ENCODE peak calls at places on chromosomes 5 and 9, in five cellular contexts. Q is H1, R is H9, J is neuronal stem cell, S is mesenchymal stem cell. K is an unnamed sample.

GRCh38 chr5:10635257-10635860 is 71.5 kb downstream of the ANKRD33B start:
- DNase-seq in S (peak), J (no peak), R (no peak), Q (no peak), K (peak)

GRCh38 chr9:131366745-131367401 is 27.0 kb upstream of the PRRC2B start:
- DNase-seq in R (peak), S (no peak), Q (no peak), J (peak), K (peak)

GRCh38 chr9:37167456-37167855 is 47.1 kb downstream of the ZCCHC7 start:
- DNase-seq in J (no peak), Q (no peak), R (no peak), S (peak), K (no peak)

GRCh38 chr5:178781936-178782335 is 51.5 kb upstream of the ZNF354A start:
- DNase-seq in S (no peak), R (no peak), Q (no peak), J (no peak), K (no peak)

GRCh38 chr5:179270581-179271300 is 74.5 kb downstream of the ADAMTS2 start:
- DNase-seq in Q (no peak), S (no peak), R (peak), J (no peak), K (no peak)

GRCh38 chr9:120750421-120750820 is 36.2 kb upstream of the MEGF9 start:
- DNase-seq in R (no peak), S (no peak), J (no peak), Q (no peak), K (peak)

GRCh38 chr5:71925608-71926091 is 181.6 kb upstream of the MAP1B start:
- DNase-seq in S (peak), J (no peak), Q (no peak), R (no peak), K (no peak)

GRCh38 chr5:10498350-10498749 is 56.7 kb downstream of the ROPN1L start:
- DNase-seq in S (no peak), J (no peak), Q (no peak), R (peak), K (no peak)

GRCh38 chr5:43348207-43348606 is 35.0 kb upstream of the HMGCS1 start:
- DNase-seq in J (no peak), Q (no peak), S (no peak), R (no peak), K (no peak)

GRCh38 chr5:142017832-142018427 is 5.1 kb upstream of the GNPDA1 start:
- DNase-seq in J (no peak), Q (no peak), S (peak), R (no peak), K (no peak)

GRCh38 chr9:77094150-77094549 is 74.7 kb downstream of the FOXB2 start:
- DNase-seq in J (no peak), R (no peak), Q (no peak), S (no peak), K (no peak)

GRCh38 chr5:143527808-143528207 is 124.3 kb upstream of the NR3C1 start:
- DNase-seq in R (no peak), Q (no peak), S (peak), J (no peak), K (no peak)

GRCh38 chr9:22124263-22125011 is 115.3 kb upstream of the CDKN2B start:
- DNase-seq in R (no peak), S (peak), Q (no peak), J (no peak), K (no peak)

GRCh38 chr5:59547731-59548130 is 345.8 kb downstream of the PDE4D start:
- DNase-seq in R (no peak), S (no peak), Q (no peak), J (no peak), K (no peak)

DNA sequence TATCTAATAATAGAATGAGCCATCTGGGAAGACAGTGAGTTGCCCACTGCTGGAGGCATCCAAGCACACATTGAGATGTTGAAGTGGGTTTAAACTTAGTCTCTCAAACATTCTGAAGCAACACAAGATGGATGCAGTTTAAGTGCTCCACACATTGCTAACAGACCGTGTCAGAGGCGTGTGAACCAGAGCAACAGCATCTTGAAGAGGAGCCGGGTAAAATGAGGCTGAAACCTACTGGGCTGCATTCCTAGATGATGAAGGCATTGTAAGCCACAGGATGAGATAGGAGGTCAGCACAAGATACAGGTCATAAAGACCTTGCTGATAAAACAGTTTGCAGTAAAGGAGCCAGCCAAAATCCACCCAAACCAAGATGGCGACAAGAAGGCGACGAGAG is 73.5 kb upstream of the TMEM215 start:
- DNase-seq in S (no peak), J (no peak), Q (no peak), R (no peak), K (peak)
- H2BK12ac ChIP-seq in S (no peak), J (no peak), Q (no peak), R (no peak), K (no peak)

DNA sequence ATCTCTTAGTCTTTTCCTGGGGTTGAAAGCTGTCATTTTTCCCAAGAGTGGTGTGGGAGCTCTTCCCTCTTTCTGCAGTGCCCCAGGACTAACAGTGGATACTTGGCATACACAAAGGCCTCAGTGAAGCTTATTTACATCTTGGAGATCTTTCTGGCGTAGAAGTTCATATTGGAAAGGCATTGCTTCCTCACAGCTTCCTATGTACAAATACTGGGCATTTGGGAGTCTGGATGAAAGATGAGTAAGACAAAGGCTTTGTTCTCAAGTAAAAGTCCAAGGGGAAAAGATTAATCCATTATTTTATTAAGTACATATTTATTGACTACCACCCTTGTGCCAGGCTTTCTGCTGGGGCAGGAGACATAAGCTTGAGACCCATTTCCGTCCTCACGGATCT is 22.0 kb downstream of the MAP3K1 start:
- DNase-seq in J (no peak), Q (no peak), S (peak), R (no peak), K (no peak)
- H4K8ac ChIP-seq in J (no peak), Q (no peak), S (no peak), R (no peak), K (no peak)

DNA sequence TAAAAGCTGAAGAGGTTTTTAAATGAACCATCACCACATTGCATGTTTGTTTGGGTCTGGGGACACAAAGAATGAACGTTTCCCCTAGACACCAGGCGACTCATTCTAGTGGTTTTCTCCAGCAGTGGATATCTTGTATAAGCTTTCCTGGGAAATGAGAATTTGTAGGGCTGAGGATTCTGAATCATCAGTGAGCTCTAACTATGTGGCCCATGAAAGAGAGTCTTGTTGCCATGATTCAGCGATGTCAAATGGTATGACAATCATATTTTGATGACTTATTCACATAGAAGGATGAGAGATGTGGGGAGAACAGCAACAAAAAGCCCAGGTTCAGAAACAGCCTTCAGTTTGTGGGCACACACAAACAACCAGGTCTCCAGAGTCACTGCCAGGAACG is 13.1 kb downstream of the ZNF474 start:
- DNase-seq in Q (no peak), R (no peak), J (no peak), S (peak), K (no peak)
- H4K91ac ChIP-seq in Q (no peak), R (no peak), J (no peak), S (peak), K (no peak)

GRCh38 chr9:87675906-87676515 is 49.9 kb upstream of the CTSL start:
- DNase-seq in R (peak), J (no peak), Q (no peak), S (no peak), K (no peak)
- H2BK12ac ChIP-seq in R (no peak), J (no peak), Q (no peak), S (no peak), K (no peak)

GRCh38 chr5:78475370-78475769 is 115.0 kb downstream of the SCAMP1 start:
- DNase-seq in J (no peak), R (no peak), S (no peak), Q (no peak), K (no peak)
- H4K8ac ChIP-seq in J (no peak), R (no peak), S (no peak), Q (no peak), K (no peak)

DNA sequence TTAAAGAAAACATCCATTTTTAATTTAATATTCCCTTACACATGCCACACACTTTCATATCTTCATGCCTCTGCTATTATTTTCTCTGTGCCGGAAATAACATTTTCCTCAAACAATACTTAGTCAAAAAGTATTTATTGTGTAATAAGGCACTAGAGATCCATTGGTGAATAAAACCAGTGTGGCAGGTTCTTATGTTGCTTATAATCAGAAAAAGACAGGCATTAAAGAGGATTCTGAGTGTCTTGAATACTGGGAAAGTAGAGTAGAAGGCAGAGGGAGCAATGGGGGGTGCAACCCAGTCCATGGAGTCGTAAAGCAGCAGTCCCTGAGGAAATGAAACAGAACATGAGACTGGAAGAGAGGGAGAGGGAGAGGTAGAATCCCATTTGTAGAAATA is 37.7 kb upstream of the GRAMD2B start:
- DNase-seq in J (no peak), S (no peak), Q (no peak), R (no peak), K (no peak)
- H4K91ac ChIP-seq in J (no peak), S (no peak), Q (no peak), R (no peak), K (no peak)

DNA sequence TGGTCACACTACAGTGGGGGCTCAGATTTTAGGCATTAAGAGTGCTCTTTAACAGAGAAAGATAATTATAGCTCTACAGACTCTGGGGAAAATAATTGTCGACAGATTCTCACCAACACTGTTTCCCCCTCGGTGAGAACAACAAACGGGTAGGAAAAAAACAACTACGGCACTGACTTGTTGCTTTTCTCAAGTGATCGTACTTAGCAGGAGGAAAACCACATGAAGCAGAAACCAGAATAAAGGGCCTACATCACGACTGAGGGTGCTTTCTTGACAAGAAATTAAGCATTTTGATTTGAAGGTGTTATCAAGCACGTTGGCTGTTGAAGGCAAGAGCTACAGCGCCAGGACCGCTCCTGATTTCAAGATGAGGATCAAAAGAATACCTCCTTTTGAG is 27.2 kb upstream of the CER1 start:
- DNase-seq in S (no peak), Q (no peak), R (no peak), J (no peak), K (no peak)
- H2BK12ac ChIP-seq in S (no peak), Q (no peak), R (no peak), J (no peak), K (no peak)

GRCh38 chr9:33524431-33524947 is 438 bp downstream of the ANKRD18B start:
- DNase-seq in Q (no peak), R (peak), S (peak), J (no peak), K (no peak)
- H4K8ac ChIP-seq in Q (no peak), R (no peak), S (no peak), J (no peak), K (no peak)

DNA sequence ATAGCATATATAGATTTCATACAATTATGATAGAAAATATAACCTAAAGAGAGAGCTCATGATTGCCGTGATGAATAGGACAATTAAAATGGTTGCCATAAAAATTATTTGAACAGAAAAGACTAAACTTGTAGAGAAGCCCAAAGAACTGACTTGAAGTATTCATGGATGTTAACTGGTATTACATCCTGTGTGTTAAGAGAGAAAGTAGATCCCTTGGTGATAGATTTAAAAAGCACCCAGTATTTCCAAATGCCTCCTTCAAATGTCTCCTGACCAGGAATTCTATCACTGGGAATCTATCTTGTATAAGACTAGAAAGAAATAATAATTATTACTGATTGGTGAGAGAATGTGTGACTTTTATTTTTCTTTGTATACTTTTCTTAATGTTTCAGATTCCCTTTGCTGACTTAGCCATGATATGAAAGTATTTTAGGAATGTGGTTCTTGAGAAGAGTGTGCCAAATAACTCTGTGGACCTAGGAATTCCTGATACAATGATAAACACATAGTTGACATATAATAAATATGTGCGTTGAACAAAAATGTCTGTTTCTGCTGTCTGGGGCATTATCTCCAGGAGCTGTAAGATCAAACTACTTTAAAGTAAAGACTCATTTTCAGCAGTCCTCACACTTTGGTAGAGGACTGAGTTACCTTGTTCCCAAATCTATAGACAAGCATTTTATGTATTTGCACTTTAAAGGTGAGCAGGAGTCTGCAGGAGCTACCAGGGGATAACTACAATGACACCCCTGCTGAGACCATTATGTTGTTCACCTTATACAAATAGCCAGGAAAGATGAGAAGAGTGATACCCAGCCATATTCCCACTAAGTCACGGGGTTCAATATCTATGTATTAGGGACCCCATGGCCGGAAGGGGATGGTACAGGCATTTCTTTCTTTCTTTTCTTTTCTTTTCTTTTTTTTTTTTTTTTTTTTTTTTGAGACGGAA is 211.1 kb upstream of the TLE4 start:
- DNase-seq in S (peak), R (peak), J (no peak), Q (peak), K (peak)
- H4K91ac ChIP-seq in S (no peak), R (no peak), J (no peak), Q (no peak), K (no peak)

DNA sequence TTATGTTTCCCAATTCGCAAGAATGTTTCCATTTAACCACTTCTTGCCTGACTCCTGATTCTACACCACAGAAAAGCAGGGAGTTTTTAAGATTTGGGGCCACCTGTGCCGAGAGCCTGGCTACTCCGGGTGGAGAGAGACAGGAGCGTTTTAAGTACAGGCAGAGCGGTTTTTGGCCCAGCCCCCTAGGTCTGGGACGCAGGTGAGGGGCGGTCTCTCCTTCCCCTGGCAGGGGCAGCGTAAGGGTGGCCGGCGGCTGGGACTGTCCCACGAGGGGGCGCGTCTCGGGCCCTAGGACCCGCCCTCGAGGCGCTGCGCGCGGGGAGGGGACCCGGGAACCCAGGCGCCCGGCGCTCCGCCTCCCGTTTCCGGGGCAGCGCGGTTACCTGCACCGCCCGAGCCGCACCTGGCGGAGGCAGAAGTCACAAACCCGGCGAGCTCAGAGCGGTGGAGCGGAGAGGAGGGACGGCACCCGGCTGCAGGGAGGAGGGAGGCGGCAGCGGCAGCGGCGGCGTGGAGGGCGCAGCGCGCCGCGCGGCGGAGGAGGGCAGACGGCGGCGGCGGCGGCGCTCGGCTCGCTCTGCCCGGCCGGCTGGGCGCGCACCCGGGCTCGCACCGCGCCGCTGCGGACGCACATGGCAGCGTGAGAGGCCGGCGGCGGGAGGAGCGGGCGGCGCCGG is at the start of gene WWC1:
- DNase-seq in S (peak), R (peak), Q (no peak), J (no peak), K (peak)
- H2BK12ac ChIP-seq in S (no peak), R (no peak), Q (no peak), J (no peak), K (peak)